ENCODE peak calls at places on chromosomes 2 and 18, in eight cellular contexts. One of them, this sample, is unnamed. For H3K4me1 and H3K27me3, the result is how much of the 10 kb centered on the place peaks cover.

GRCh38 chr2:169478339-169478738 is 955 bp upstream of the BBS5 start:
- DNase-seq in CD8-positive, alpha-beta memory T cell: no peak
- DNase-seq in hepatocyte: no peak
- DNase-seq in CD8-positive, alpha-beta T cell: no peak
- DNase-seq in effector memory CD4-positive, alpha-beta T cell: no peak
- DNase-seq in cardiac muscle cell: peak
- DNase-seq in PC-9: no peak
- DNase-seq in fibroblast of lung: peak
- DNase-seq in this sample: no peak

GRCh38 chr2:128380061-128380889 is 61.6 kb upstream of the HS6ST1 start:
- DNase-seq in cardiac muscle cell: no peak
- DNase-seq in CD8-positive, alpha-beta memory T cell: no peak
- DNase-seq in fibroblast of lung: no peak
- DNase-seq in CD8-positive, alpha-beta T cell: no peak
- DNase-seq in PC-9: no peak
- DNase-seq in hepatocyte: no peak
- DNase-seq in effector memory CD4-positive, alpha-beta T cell: no peak
- DNase-seq in this sample: peak

GRCh38 chr2:55153564-55154315 is 78.4 kb downstream of the CLHC1 start:
- DNase-seq in PC-9: no peak
- DNase-seq in CD8-positive, alpha-beta T cell: no peak
- DNase-seq in cardiac muscle cell: peak
- DNase-seq in fibroblast of lung: no peak
- DNase-seq in hepatocyte: no peak
- DNase-seq in CD8-positive, alpha-beta memory T cell: no peak
- DNase-seq in effector memory CD4-positive, alpha-beta T cell: no peak
- DNase-seq in this sample: no peak

GRCh38 chr2:231709981-231710750 is 1.8 kb downstream of the PTMA start:
- DNase-seq in CD8-positive, alpha-beta memory T cell: peak
- DNase-seq in CD8-positive, alpha-beta T cell: peak
- DNase-seq in PC-9: peak
- DNase-seq in fibroblast of lung: peak
- DNase-seq in hepatocyte: peak
- DNase-seq in cardiac muscle cell: peak
- DNase-seq in effector memory CD4-positive, alpha-beta T cell: peak
- DNase-seq in this sample: peak

GRCh38 chr2:109457811-109458210 is 156.0 kb downstream of the SEPTIN10 start:
- DNase-seq in CD8-positive, alpha-beta memory T cell: no peak
- DNase-seq in PC-9: no peak
- DNase-seq in CD8-positive, alpha-beta T cell: no peak
- DNase-seq in cardiac muscle cell: no peak
- DNase-seq in effector memory CD4-positive, alpha-beta T cell: no peak
- DNase-seq in fibroblast of lung: no peak
- DNase-seq in hepatocyte: no peak
- DNase-seq in this sample: no peak

GRCh38 chr2:20584045-20584636 is 66.8 kb downstream of the HS1BP3 start:
- DNase-seq in fibroblast of lung: no peak
- DNase-seq in CD8-positive, alpha-beta memory T cell: no peak
- DNase-seq in CD8-positive, alpha-beta T cell: no peak
- DNase-seq in PC-9: peak
- DNase-seq in hepatocyte: no peak
- DNase-seq in cardiac muscle cell: no peak
- DNase-seq in effector memory CD4-positive, alpha-beta T cell: no peak
- DNase-seq in this sample: no peak

GRCh38 chr2:8851811-8852560 is 14.6 kb upstream of the KIDINS220 start:
- DNase-seq in hepatocyte: peak
- DNase-seq in fibroblast of lung: peak
- DNase-seq in PC-9: no peak
- DNase-seq in effector memory CD4-positive, alpha-beta T cell: no peak
- DNase-seq in CD8-positive, alpha-beta memory T cell: no peak
- DNase-seq in cardiac muscle cell: peak
- DNase-seq in CD8-positive, alpha-beta T cell: no peak
- DNase-seq in this sample: no peak

GRCh38 chr2:240358080-240358479 is 77.4 kb upstream of the GPC1 start:
- DNase-seq in fibroblast of lung: no peak
- DNase-seq in PC-9: no peak
- DNase-seq in cardiac muscle cell: no peak
- DNase-seq in CD8-positive, alpha-beta memory T cell: no peak
- DNase-seq in effector memory CD4-positive, alpha-beta T cell: no peak
- DNase-seq in hepatocyte: no peak
- DNase-seq in CD8-positive, alpha-beta T cell: no peak
- DNase-seq in this sample: no peak

GRCh38 chr2:88055049-88055435 is 541 bp downstream of the KRCC1 start:
- DNase-seq in CD8-positive, alpha-beta memory T cell: no peak
- DNase-seq in CD8-positive, alpha-beta T cell: no peak
- DNase-seq in PC-9: no peak
- DNase-seq in hepatocyte: peak
- DNase-seq in effector memory CD4-positive, alpha-beta T cell: no peak
- DNase-seq in fibroblast of lung: peak
- DNase-seq in cardiac muscle cell: peak
- DNase-seq in this sample: no peak

GRCh38 chr2:111667001-111667400 is 217.0 kb downstream of the ANAPC1 start:
- DNase-seq in CD8-positive, alpha-beta T cell: no peak
- DNase-seq in cardiac muscle cell: no peak
- DNase-seq in effector memory CD4-positive, alpha-beta T cell: no peak
- DNase-seq in fibroblast of lung: no peak
- DNase-seq in PC-9: no peak
- DNase-seq in CD8-positive, alpha-beta memory T cell: no peak
- DNase-seq in hepatocyte: no peak
- DNase-seq in this sample: no peak
- H3K4me1 ChIP-seq in CD8-positive, alpha-beta T cell: under half
- H3K4me1 ChIP-seq in cardiac muscle cell: under half
- H3K4me1 ChIP-seq in effector memory CD4-positive, alpha-beta T cell: under half
- H3K4me1 ChIP-seq in fibroblast of lung: under half
- H3K4me1 ChIP-seq in PC-9: under half
- H3K4me1 ChIP-seq in CD8-positive, alpha-beta memory T cell: under half
- H3K4me1 ChIP-seq in hepatocyte: under half
- H3K4me1 ChIP-seq in this sample: under half

DNA sequence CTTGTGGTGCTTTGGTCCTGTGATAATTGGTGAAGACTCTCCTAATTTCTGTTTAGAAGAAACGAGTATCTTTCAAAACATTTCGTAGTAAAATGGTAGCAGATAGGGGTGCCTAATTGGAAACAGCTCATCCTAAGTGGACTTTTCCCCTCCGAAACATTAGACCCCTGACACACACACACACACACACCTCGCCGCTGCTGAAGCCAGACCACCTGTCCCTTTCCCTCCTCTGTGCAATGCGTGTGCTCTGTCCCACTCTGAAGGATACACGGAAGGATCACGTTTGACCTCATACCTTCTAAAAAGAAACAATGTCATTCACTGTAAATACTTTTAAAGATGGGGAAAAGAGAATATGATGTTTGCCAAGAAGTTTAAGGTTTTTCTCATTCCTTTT is 36.2 kb upstream of the TMEM87B start:
- DNase-seq in cardiac muscle cell: no peak
- DNase-seq in fibroblast of lung: no peak
- DNase-seq in CD8-positive, alpha-beta T cell: no peak
- DNase-seq in effector memory CD4-positive, alpha-beta T cell: no peak
- DNase-seq in PC-9: no peak
- DNase-seq in CD8-positive, alpha-beta memory T cell: no peak
- DNase-seq in hepatocyte: no peak
- DNase-seq in this sample: no peak
- H3K27me3 ChIP-seq in cardiac muscle cell: under half
- H3K27me3 ChIP-seq in fibroblast of lung: under half
- H3K27me3 ChIP-seq in CD8-positive, alpha-beta T cell: under half
- H3K27me3 ChIP-seq in effector memory CD4-positive, alpha-beta T cell: under half
- H3K27me3 ChIP-seq in PC-9: under half
- H3K27me3 ChIP-seq in CD8-positive, alpha-beta memory T cell: under half
- H3K27me3 ChIP-seq in hepatocyte: under half
- H3K27me3 ChIP-seq in this sample: under half

DNA sequence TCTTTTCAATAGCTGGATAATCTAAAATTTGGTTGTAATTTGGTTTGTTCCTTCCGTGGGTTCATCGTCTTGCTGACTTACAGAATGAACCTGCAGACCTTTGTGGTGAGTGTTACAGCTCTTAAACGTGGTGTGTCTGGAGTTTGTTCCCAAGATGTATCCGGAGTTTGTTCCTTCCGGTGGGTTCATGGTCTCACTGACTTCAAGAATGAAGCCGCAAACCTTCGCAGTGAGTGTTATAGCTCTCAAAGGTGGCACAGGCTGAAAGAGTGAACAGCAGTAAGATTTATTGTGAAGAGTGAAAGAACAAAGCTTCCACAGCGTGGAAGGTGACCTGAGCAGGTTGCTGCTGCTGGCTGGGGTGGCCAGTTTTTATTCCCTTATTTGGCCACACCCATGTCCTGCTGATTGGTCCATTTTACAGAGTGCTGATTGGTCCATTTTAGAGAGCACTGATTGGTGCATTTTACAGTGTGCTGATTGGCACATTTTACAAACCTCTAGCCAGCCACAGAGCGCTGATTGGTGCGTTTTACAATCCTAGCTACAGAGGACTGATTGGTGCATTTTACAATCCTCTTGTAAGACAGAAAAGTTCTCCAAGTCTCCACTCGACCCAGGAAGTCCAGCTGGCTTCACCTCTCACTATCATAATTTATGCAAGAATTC is 16.6 kb downstream of the RALB start:
- DNase-seq in CD8-positive, alpha-beta memory T cell: no peak
- DNase-seq in fibroblast of lung: no peak
- DNase-seq in hepatocyte: no peak
- DNase-seq in effector memory CD4-positive, alpha-beta T cell: no peak
- DNase-seq in PC-9: no peak
- DNase-seq in cardiac muscle cell: no peak
- DNase-seq in CD8-positive, alpha-beta T cell: no peak
- DNase-seq in this sample: no peak
- H3K4me1 ChIP-seq in CD8-positive, alpha-beta memory T cell: under half
- H3K4me1 ChIP-seq in fibroblast of lung: under half
- H3K4me1 ChIP-seq in hepatocyte: under half
- H3K4me1 ChIP-seq in effector memory CD4-positive, alpha-beta T cell: under half
- H3K4me1 ChIP-seq in PC-9: under half
- H3K4me1 ChIP-seq in cardiac muscle cell: under half
- H3K4me1 ChIP-seq in CD8-positive, alpha-beta T cell: under half
- H3K4me1 ChIP-seq in this sample: under half

DNA sequence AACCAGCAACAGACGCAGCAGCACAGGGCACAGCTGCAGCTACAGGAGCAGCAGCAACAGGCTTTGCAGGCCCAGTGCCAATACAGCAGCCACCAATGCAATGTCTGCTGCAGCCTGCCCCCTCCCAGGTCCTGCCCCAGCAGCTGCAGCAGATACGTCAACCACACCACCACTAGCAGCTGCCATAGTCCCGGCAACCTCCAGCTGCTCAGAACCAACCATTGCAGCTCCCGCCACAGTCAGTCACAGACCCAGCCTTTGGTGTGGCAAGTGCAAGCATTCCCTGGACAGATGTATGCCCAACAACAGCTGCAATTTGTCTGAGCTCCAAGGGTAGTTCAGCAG is 53.3 kb upstream of the TUBA3E start:
- DNase-seq in PC-9: no peak
- DNase-seq in hepatocyte: no peak
- DNase-seq in cardiac muscle cell: peak
- DNase-seq in fibroblast of lung: no peak
- DNase-seq in CD8-positive, alpha-beta T cell: no peak
- DNase-seq in effector memory CD4-positive, alpha-beta T cell: no peak
- DNase-seq in CD8-positive, alpha-beta memory T cell: no peak
- DNase-seq in this sample: no peak
- H3K27me3 ChIP-seq in PC-9: under half
- H3K27me3 ChIP-seq in hepatocyte: under half
- H3K27me3 ChIP-seq in cardiac muscle cell: under half
- H3K27me3 ChIP-seq in fibroblast of lung: under half
- H3K27me3 ChIP-seq in CD8-positive, alpha-beta T cell: under half
- H3K27me3 ChIP-seq in effector memory CD4-positive, alpha-beta T cell: under half
- H3K27me3 ChIP-seq in CD8-positive, alpha-beta memory T cell: under half
- H3K27me3 ChIP-seq in this sample: under half

GRCh38 chr18:52228158-52228557 is 111.8 kb upstream of the DCC start:
- DNase-seq in hepatocyte: no peak
- DNase-seq in fibroblast of lung: no peak
- DNase-seq in cardiac muscle cell: no peak
- DNase-seq in effector memory CD4-positive, alpha-beta T cell: no peak
- DNase-seq in PC-9: no peak
- DNase-seq in CD8-positive, alpha-beta T cell: no peak
- DNase-seq in CD8-positive, alpha-beta memory T cell: no peak
- DNase-seq in this sample: no peak
- H3K4me1 ChIP-seq in hepatocyte: under half
- H3K4me1 ChIP-seq in fibroblast of lung: under half
- H3K4me1 ChIP-seq in cardiac muscle cell: under half
- H3K4me1 ChIP-seq in effector memory CD4-positive, alpha-beta T cell: under half
- H3K4me1 ChIP-seq in PC-9: under half
- H3K4me1 ChIP-seq in CD8-positive, alpha-beta T cell: under half
- H3K4me1 ChIP-seq in CD8-positive, alpha-beta memory T cell: under half
- H3K4me1 ChIP-seq in this sample: under half

GRCh38 chr2:174341301-174341994 is 6.7 kb downstream of the SP9 start:
- DNase-seq in effector memory CD4-positive, alpha-beta T cell: peak
- DNase-seq in PC-9: peak
- DNase-seq in hepatocyte: peak
- DNase-seq in CD8-positive, alpha-beta memory T cell: peak
- DNase-seq in CD8-positive, alpha-beta T cell: peak
- DNase-seq in cardiac muscle cell: peak
- DNase-seq in fibroblast of lung: peak
- DNase-seq in this sample: peak
- H3K27me3 ChIP-seq in effector memory CD4-positive, alpha-beta T cell: half or more
- H3K27me3 ChIP-seq in PC-9: under half
- H3K27me3 ChIP-seq in hepatocyte: half or more
- H3K27me3 ChIP-seq in CD8-positive, alpha-beta memory T cell: half or more
- H3K27me3 ChIP-seq in CD8-positive, alpha-beta T cell: half or more
- H3K27me3 ChIP-seq in cardiac muscle cell: half or more
- H3K27me3 ChIP-seq in fibroblast of lung: half or more
- H3K27me3 ChIP-seq in this sample: under half

DNA sequence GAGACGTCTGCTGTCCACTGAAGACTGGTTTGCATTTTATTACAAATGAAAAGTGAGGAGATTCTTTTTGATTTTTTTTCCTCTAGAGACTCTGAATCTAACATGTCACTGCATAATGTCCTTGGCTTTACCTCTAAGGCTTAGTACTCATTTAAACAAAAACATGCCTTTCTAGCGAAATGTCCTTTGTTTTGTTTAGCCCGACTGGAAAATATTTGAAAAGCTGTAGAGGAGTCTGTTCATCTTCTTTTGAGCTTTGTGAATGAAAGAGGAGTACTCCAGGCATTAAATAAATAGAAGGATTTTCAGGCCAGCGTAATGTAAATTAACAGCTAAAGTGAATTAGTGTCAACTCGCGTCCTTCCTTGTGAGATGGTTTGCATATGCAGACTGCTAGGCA is 125.3 kb downstream of the VWA3B start:
- DNase-seq in hepatocyte: peak
- DNase-seq in fibroblast of lung: no peak
- DNase-seq in cardiac muscle cell: no peak
- DNase-seq in PC-9: no peak
- DNase-seq in CD8-positive, alpha-beta memory T cell: no peak
- DNase-seq in effector memory CD4-positive, alpha-beta T cell: no peak
- DNase-seq in CD8-positive, alpha-beta T cell: no peak
- DNase-seq in this sample: no peak
- H3K4me1 ChIP-seq in hepatocyte: under half
- H3K4me1 ChIP-seq in fibroblast of lung: under half
- H3K4me1 ChIP-seq in cardiac muscle cell: under half
- H3K4me1 ChIP-seq in PC-9: under half
- H3K4me1 ChIP-seq in CD8-positive, alpha-beta memory T cell: under half
- H3K4me1 ChIP-seq in effector memory CD4-positive, alpha-beta T cell: under half
- H3K4me1 ChIP-seq in CD8-positive, alpha-beta T cell: under half
- H3K4me1 ChIP-seq in this sample: under half

DNA sequence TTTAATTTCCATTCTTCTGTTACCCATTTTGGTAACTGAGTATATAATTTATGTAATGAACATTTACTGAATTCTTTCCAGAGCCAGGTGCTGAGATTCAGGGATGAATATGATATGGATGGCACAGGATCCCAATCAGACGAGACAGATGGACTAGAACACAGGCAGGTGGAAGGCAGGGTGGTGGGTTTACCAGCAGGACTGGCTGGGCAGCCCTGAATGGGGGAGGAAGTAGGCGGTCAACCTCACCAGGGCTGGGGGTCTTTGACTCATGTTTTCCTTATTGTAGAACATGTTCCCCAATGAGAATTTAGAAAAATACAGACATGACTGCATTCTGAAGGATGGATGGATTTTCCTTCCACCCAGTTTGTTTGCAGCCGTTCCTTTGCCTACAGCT is 80.3 kb downstream of the CIB4 start:
- DNase-seq in cardiac muscle cell: no peak
- DNase-seq in effector memory CD4-positive, alpha-beta T cell: no peak
- DNase-seq in CD8-positive, alpha-beta T cell: no peak
- DNase-seq in PC-9: no peak
- DNase-seq in hepatocyte: no peak
- DNase-seq in fibroblast of lung: no peak
- DNase-seq in CD8-positive, alpha-beta memory T cell: no peak
- DNase-seq in this sample: peak
- H3K27me3 ChIP-seq in cardiac muscle cell: half or more
- H3K27me3 ChIP-seq in effector memory CD4-positive, alpha-beta T cell: under half
- H3K27me3 ChIP-seq in CD8-positive, alpha-beta T cell: under half
- H3K27me3 ChIP-seq in PC-9: half or more
- H3K27me3 ChIP-seq in hepatocyte: under half
- H3K27me3 ChIP-seq in fibroblast of lung: half or more
- H3K27me3 ChIP-seq in CD8-positive, alpha-beta memory T cell: under half
- H3K27me3 ChIP-seq in this sample: under half